ENCODE peak calls at places on chromosomes 4 and X, in seven cellular contexts. N, C, T, O, J, V and G are unnamed samples.

GRCh38 chr4:54547299-54548097 is 110.3 kb upstream of the KIT start:
- DNase-seq in V (peak; percentile 19), O (no peak), J (no peak), C (peak; percentile 24), N (no peak), T (no peak), G (no peak)

GRCh38 chr4:6938237-6938636 is 28.6 kb downstream of the TBC1D14 start:
- DNase-seq in O (no peak), J (no peak), T (no peak), V (no peak), C (no peak), N (no peak), G (no peak)

GRCh38 chr4:89836897-89837384 is at the start of gene SNCA:
- DNase-seq in J (no peak), T (no peak), C (peak; percentile 32), N (peak; percentile 87), V (no peak), O (peak; percentile 21), G (peak; percentile 28)

GRCh38 chr4:181822005-181822375 is 421.2 kb upstream of the TENM3 start:
- DNase-seq in O (no peak), T (no peak), J (no peak), V (no peak), C (no peak), N (no peak), G (no peak)

GRCh38 chr4:13670456-13671150 is 43.1 kb upstream of the BOD1L1 start:
- DNase-seq in O (no peak), C (no peak), N (no peak), J (no peak), T (no peak), V (no peak), G (no peak)

GRCh38 chr4:120918788-120919187 is 3.7 kb downstream of the PRDM5 start:
- DNase-seq in V (no peak), J (no peak), N (no peak), T (no peak), C (no peak), O (peak; percentile 19), G (no peak)

GRCh38 chr4:177051473-177052060 is 258.1 kb upstream of the NEIL3 start:
- DNase-seq in V (no peak), T (peak; percentile 44), O (peak; percentile 9), J (peak; percentile 20), N (peak; percentile 49), C (peak; percentile 5), G (peak; percentile 37)

GRCh38 chr4:31125061-31125460 is 404.9 kb downstream of the PCDH7 start:
- DNase-seq in V (no peak), N (no peak), T (no peak), C (no peak), O (no peak), J (no peak), G (no peak)

GRCh38 chr4:141248029-141248428 is 27.3 kb downstream of the ZNF330 start:
- DNase-seq in O (peak; percentile 71), C (no peak), T (no peak), J (no peak), N (no peak), V (no peak), G (no peak)

GRCh38 chr4:102163404-102164140 is 181.7 kb downstream of the SLC39A8 start:
- DNase-seq in V (no peak), T (no peak), J (no peak), N (no peak), C (peak; percentile 33), O (no peak), G (no peak)

GRCh38 chrX:56231706-56232105 is 450 bp upstream of the KLF8 start:
- DNase-seq in C (no peak), N (no peak), O (no peak), T (no peak), J (no peak), V (no peak), G (no peak)
- H3K4me3 ChIP-seq in C (no peak overlapping the region), N (peak overlapping the region; percentile 46), O (no peak overlapping the region), T (no peak overlapping the region), J (no peak overlapping the region), V (no peak overlapping the region), G (no peak overlapping the region)

GRCh38 chr4:161894493-161895167 is 269.2 kb downstream of the FSTL5 start:
- DNase-seq in C (no peak), O (no peak), T (no peak), N (no peak), J (no peak), V (no peak), G (no peak)

GRCh38 chr4:161900110-161900509 is 263.7 kb downstream of the FSTL5 start:
- DNase-seq in N (no peak), J (no peak), V (no peak), C (no peak), T (no peak), O (no peak), G (no peak)
- TF ChIP-seq CEBPB in N (no peak), J (no peak), V (no peak), C (no peak), T (no peak), O (no peak), G (no peak)

GRCh38 chr4:38164346-38164745 is 204.1 kb downstream of the PTTG2 start:
- DNase-seq in O (no peak), T (no peak), J (no peak), N (no peak), V (no peak), C (no peak), G (no peak)
- H3K4me3 ChIP-seq in O (no peak overlapping the region), T (no peak overlapping the region), J (no peak overlapping the region), N (no peak overlapping the region), V (no peak overlapping the region), C (no peak overlapping the region), G (no peak overlapping the region)

DNA sequence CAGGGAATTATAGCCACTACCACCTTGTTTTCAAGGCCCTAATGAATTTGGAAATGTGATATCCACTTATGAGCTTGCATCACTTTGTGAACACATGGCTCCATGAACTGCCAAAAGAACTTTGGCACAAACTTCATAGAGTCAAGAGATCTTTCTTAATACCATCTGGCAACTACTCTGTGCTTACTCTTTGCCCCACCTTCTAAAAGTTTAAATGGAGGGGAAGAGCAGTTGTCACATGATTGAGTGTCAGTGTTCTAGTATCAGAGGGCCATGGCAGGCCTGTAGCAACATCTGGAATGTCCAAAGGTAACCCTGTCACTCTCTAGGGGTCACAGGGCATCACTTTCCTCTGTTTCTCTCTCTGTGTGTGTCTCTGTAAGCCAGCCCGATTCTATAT is 2.6 kb upstream of the ADH1B start:
- DNase-seq in V (no peak), C (no peak), T (no peak), O (peak; percentile 46), N (no peak), J (no peak), G (no peak)
- TF ChIP-seq CEBPB in V (no peak), C (no peak), T (no peak), O (no peak), N (no peak), J (no peak), G (no peak)

GRCh38 chrX:107204063-107204605 is 2.1 kb downstream of the NUP62CL start:
- DNase-seq in O (no peak), V (no peak), N (no peak), C (no peak), J (no peak), T (no peak), G (no peak)
- H3K4me3 ChIP-seq in O (no peak overlapping the region), V (no peak overlapping the region), N (no peak overlapping the region), C (peak overlapping the region; percentile 30), J (no peak overlapping the region), T (no peak overlapping the region), G (peak overlapping the region; percentile 42)